ENCODE peak calls at places on chromosomes 5 and 9, in four cellular contexts. S, B, U and T are unnamed samples. For H3K4me1, the result is how much of the 10 kb centered on the place peaks cover.

GRCh38 chr9:88732128-88732527 is 197.2 kb downstream of the NXNL2 start:
- DNase-seq in B (no peak), S (no peak), U (peak), T (no peak)

GRCh38 chr9:127166651-127167524 is 44.5 kb upstream of the ANGPTL2 start:
- DNase-seq in U (peak), S (no peak), B (peak), T (no peak)

GRCh38 chr5:1476181-1476966 is 31.1 kb upstream of the SLC6A3 start:
- DNase-seq in B (no peak), S (no peak), U (peak), T (no peak)

GRCh38 chr5:31854181-31854624 is 215.3 kb downstream of the PDZD2 start:
- DNase-seq in U (no peak), B (no peak), S (no peak), T (no peak)

GRCh38 chr9:74645007-74645639 is 148.0 kb downstream of the RORB start:
- DNase-seq in S (no peak), B (no peak), U (no peak), T (no peak)

GRCh38 chr5:57434683-57435082 is 47.9 kb downstream of the ACTBL2 start:
- DNase-seq in B (no peak), S (no peak), U (no peak), T (no peak)

GRCh38 chr9:134243778-134244467 is 79.6 kb upstream of the RNU6ATAC start:
- DNase-seq in U (no peak), B (no peak), S (no peak), T (peak)

GRCh38 chr5:126852104-126852531 is 75.2 kb downstream of the LMNB1 start:
- DNase-seq in U (no peak), B (no peak), S (no peak), T (no peak)

GRCh38 chr5:142215915-142216681 is 107.5 kb downstream of the NDFIP1 start:
- DNase-seq in S (peak), U (peak), B (peak), T (peak)

GRCh38 chr9:88792502-88792901 is 198.8 kb upstream of the S1PR3 start:
- DNase-seq in S (no peak), B (no peak), U (no peak), T (no peak)

GRCh38 chr9:112547712-112548440 is 61.2 kb downstream of the KIAA1958 start:
- DNase-seq in B (no peak), S (no peak), U (no peak), T (no peak)

GRCh38 chr5:149125386-149125891 is 15.9 kb upstream of the ABLIM3 start:
- DNase-seq in B (peak), U (no peak), S (no peak), T (no peak)

GRCh38 chr5:137190031-137190430 is 309.1 kb downstream of the SPOCK1 start:
- DNase-seq in S (no peak), U (no peak), B (no peak), T (no peak)

GRCh38 chr9:4508907-4509589 is 18.8 kb downstream of the SLC1A1 start:
- DNase-seq in B (no peak), U (no peak), S (no peak), T (no peak)

GRCh38 chr9:104068546-104068945 is 25.6 kb upstream of the SMC2 start:
- DNase-seq in B (no peak), U (no peak), S (no peak), T (no peak)

GRCh38 chr9:126431112-126431742 is 104.6 kb downstream of the MVB12B start:
- DNase-seq in U (no peak), B (no peak), S (no peak), T (no peak)

GRCh38 chr5:111337688-111338087 is 113.5 kb downstream of the CAMK4 start:
- DNase-seq in B (no peak), S (no peak), U (no peak), T (no peak)

GRCh38 chr9:95511952-95512750 is 4.6 kb downstream of the PTCH1 start:
- DNase-seq in U (no peak), B (no peak), S (peak), T (no peak)

GRCh38 chr5:131682175-131682574 is 47.1 kb upstream of the RAPGEF6 start:
- DNase-seq in U (no peak), S (no peak), B (no peak), T (no peak)

GRCh38 chr9:17532461-17532860 is 46.4 kb upstream of the SH3GL2 start:
- DNase-seq in B (no peak), U (no peak), S (no peak), T (no peak)

GRCh38 chr9:17531642-17532254 is 47.1 kb upstream of the SH3GL2 start:
- DNase-seq in S (peak), B (peak), U (no peak), T (no peak)

GRCh38 chr9:17528859-17529258 is 50.0 kb upstream of the SH3GL2 start:
- DNase-seq in B (no peak), S (no peak), U (no peak), T (no peak)
- TF ChIP-seq CTCF in B (peak), S (no peak), U (no peak), T (no peak)

GRCh38 chr5:150413176-150413901 is 629 bp upstream of the CD74 start:
- DNase-seq in U (no peak), S (no peak), B (no peak), T (no peak)

GRCh38 chr5:150410524-150411244 is 2.0 kb downstream of the CD74 start:
- DNase-seq in U (peak), B (peak), S (peak), T (peak)

GRCh38 chr5:150409638-150410523 is 2.8 kb downstream of the CD74 start:
- DNase-seq in U (peak), B (peak), S (peak), T (peak)

GRCh38 chr5:150412319-150413175 is at the start of gene CD74:
- DNase-seq in U (peak), B (peak), S (peak), T (peak)

GRCh38 chr5:150411245-150411979 is 1.3 kb downstream of the CD74 start:
- DNase-seq in S (peak), B (no peak), U (no peak), T (no peak)
- H3K4me1 ChIP-seq in S (under half), B (under half), U (under half), T (under half)

DNA sequence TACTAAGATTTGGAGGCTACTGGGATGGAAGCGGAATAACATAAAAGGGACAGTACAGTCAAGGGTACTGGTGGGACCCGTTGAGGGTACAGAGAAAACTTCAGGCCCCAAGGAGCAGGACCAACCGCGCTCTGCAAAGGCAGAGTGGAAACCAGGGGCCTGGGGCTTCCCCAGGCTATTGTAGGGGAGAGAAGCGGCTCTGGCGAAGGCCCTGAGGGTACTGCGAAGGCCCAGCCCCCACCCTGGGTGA is 449 bp downstream of the TPM2 start:
- DNase-seq in U (no peak), S (no peak), B (no peak), T (no peak)
- TF ChIP-seq CTCF in U (no peak), S (no peak), B (no peak), T (no peak)

GRCh38 chr9:130843049-130843908 is 8.2 kb downstream of the ABL1 start:
- DNase-seq in B (no peak), S (no peak), U (no peak), T (no peak)

GRCh38 chr9:130842547-130842946 is 7.5 kb downstream of the ABL1 start:
- DNase-seq in B (no peak), U (no peak), S (no peak), T (no peak)

GRCh38 chr9:130845901-130846381 is 10.9 kb downstream of the ABL1 start:
- DNase-seq in S (no peak), U (no peak), B (no peak), T (no peak)

GRCh38 chr9:130845254-130845653 is 10.2 kb downstream of the ABL1 start:
- DNase-seq in S (no peak), B (no peak), U (no peak), T (no peak)

GRCh38 chr9:130844028-130844427 is 9.0 kb downstream of the ABL1 start:
- DNase-seq in S (no peak), U (no peak), B (no peak), T (peak)
- H3K4me1 ChIP-seq in S (under half), U (under half), B (under half), T (half or more)